ENCODE peak calls at places on chromosome 3, in eight cellular contexts. L is H9, V is astrocyte, Q is HepG2, Y is PC-9, G is DND-41, Z is hepatocyte, U is neural progenitor cell. T is an unnamed sample. For H3K4me1, the result is how much of the 10 kb centered on the place peaks cover.

GRCh38 chr3:38650248-38650940 is 907 bp upstream of the SCN5A start:
- DNase-seq in V (no peak), Q (no peak), U (no peak), L (peak), Z (no peak), Y (no peak), G (no peak), T (no peak)

GRCh38 chr3:111763101-111763500 is 96.0 kb upstream of the PHLDB2 start:
- DNase-seq in Y (no peak), L (no peak), Q (no peak), G (no peak), V (peak), Z (no peak), U (no peak), T (no peak)

GRCh38 chr3:55826731-55827496 is 339.8 kb upstream of the WNT5A start:
- DNase-seq in G (no peak), U (no peak), Q (no peak), V (peak), Z (no peak), Y (no peak), L (no peak), T (no peak)

GRCh38 chr3:143775401-143775970 is 72.8 kb downstream of the SLC9A9 start:
- DNase-seq in Q (peak), V (no peak), Y (no peak), G (peak), Z (peak), L (no peak), U (peak), T (peak)

GRCh38 chr3:191382661-191383060 is 52.3 kb upstream of the UTS2B start:
- DNase-seq in V (no peak), Y (no peak), G (no peak), L (no peak), Q (no peak), Z (no peak), U (no peak), T (peak)

GRCh38 chr3:132519914-132520313 is 77.2 kb upstream of the ACKR4 start:
- DNase-seq in L (no peak), Q (no peak), V (no peak), Y (no peak), U (no peak), Z (no peak), G (no peak), T (no peak)

GRCh38 chr3:44476181-44476599 is 1.3 kb downstream of the ZNF445 start:
- DNase-seq in V (peak), Y (no peak), G (peak), U (no peak), Z (no peak), Q (no peak), L (no peak), T (no peak)

GRCh38 chr3:45664558-45664957 is 24.6 kb upstream of the SACM1L start:
- DNase-seq in L (no peak), U (no peak), G (peak), Q (peak), V (no peak), Y (no peak), Z (no peak), T (no peak)

GRCh38 chr3:47017504-47018268 is 38.2 kb downstream of the NBEAL2 start:
- DNase-seq in Z (no peak), G (peak), V (peak), U (no peak), Y (peak), Q (peak), L (peak), T (peak)

GRCh38 chr3:105513042-105513441 is 146.3 kb downstream of the ALCAM start:
- DNase-seq in Z (no peak), L (no peak), G (no peak), V (peak), Y (no peak), U (no peak), Q (no peak), T (no peak)

GRCh38 chr3:144273611-144274010 is 302.0 kb downstream of the DIPK2A start:
- DNase-seq in U (no peak), Z (peak), Y (no peak), Q (no peak), L (no peak), G (no peak), V (peak), T (no peak)

GRCh38 chr3:111998661-111999641 is at the start of gene TAGLN3:
- DNase-seq in Z (peak), Y (no peak), L (peak), V (peak), Q (no peak), G (no peak), U (peak), T (peak)

GRCh38 chr3:157199841-157200240 is 39.9 kb upstream of the CCNL1 start:
- DNase-seq in Y (no peak), U (no peak), Q (no peak), Z (no peak), V (peak), G (no peak), L (no peak), T (no peak)

GRCh38 chr3:176650478-176650877 is 546.8 kb downstream of the TBL1XR1 start:
- DNase-seq in L (no peak), Q (no peak), V (peak), G (no peak), Y (no peak), U (no peak), Z (no peak), T (no peak)

GRCh38 chr3:149085828-149086231 is 503 bp downstream of the HLTF start:
- DNase-seq in L (peak), Y (no peak), G (peak), Q (peak), Z (peak), U (peak), V (peak), T (peak)

GRCh38 chr3:170622369-170623159 is 36.7 kb upstream of the SLC7A14 start:
- DNase-seq in Y (no peak), Z (peak), Q (no peak), L (no peak), U (no peak), V (peak), G (no peak), T (no peak)
- H2AFZ ChIP-seq in Y (no peak), Z (no peak), Q (no peak), L (no peak), U (no peak), V (peak), G (no peak), T (no peak)

GRCh38 chr3:187986514-187986934 is 167.4 kb upstream of the LPP start:
- DNase-seq in G (peak), L (no peak), Y (peak), V (peak), Z (no peak), U (no peak), Q (no peak), T (no peak)
- H3K4me1 ChIP-seq in G (under half), L (under half), Y (under half), V (under half), Z (under half), U (under half), Q (half or more), T (under half)

GRCh38 chr3:187125319-187126031 is 13.8 kb downstream of the RPL39L start:
- DNase-seq in Z (no peak), U (no peak), V (no peak), Y (no peak), Q (no peak), L (no peak), G (no peak), T (no peak)
- H3K4me2 ChIP-seq in Z (no peak), U (no peak), V (no peak), Y (no peak), Q (no peak), L (no peak), G (no peak), T (no peak)

GRCh38 chr3:153137626-153138025 is 24.4 kb upstream of the RAP2B start:
- DNase-seq in G (no peak), Z (no peak), Y (no peak), Q (no peak), V (no peak), U (no peak), L (no peak), T (no peak)

GRCh38 chr3:153142961-153143360 is 19.1 kb upstream of the RAP2B start:
- DNase-seq in U (no peak), V (no peak), Q (no peak), L (no peak), Z (no peak), Y (no peak), G (no peak), T (no peak)

GRCh38 chr3:153138267-153139210 is 23.5 kb upstream of the RAP2B start:
- DNase-seq in L (peak), U (no peak), Q (peak), Y (peak), G (no peak), Z (peak), V (peak), T (peak)
- H2AFZ ChIP-seq in L (no peak), U (no peak), Q (peak), Y (no peak), G (no peak), Z (peak), V (no peak), T (peak)

GRCh38 chr3:50607271-50608091 is 4.1 kb downstream of the CISH start:
- DNase-seq in Q (no peak), G (peak), V (no peak), U (no peak), L (no peak), Y (peak), Z (no peak), T (no peak)
- H3K4me1 ChIP-seq in Q (half or more), G (half or more), V (under half), U (under half), L (under half), Y (under half), Z (under half), T (under half)

DNA sequence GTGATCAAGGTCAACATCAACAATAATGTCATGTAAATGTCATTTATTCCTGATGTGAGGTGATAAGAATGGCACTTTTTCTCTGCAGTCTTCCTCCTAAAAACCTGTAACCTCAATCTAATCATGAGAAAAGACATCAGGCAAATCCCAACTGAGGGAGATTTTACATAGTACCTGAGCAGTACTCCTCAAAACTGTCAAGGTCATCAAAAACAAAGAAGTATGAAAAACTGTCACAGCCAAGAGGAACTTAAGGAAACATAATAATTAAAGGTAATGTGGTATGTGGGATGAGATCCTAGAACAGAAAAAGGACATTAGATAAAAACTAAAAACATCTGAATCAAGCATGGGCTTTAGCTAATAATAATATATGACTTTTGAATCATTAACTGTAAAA is 140.9 kb upstream of the GRM7 start:
- DNase-seq in L (no peak), U (no peak), V (no peak), Y (no peak), Z (no peak), G (no peak), Q (no peak), T (no peak)
- H3K4me2 ChIP-seq in L (no peak), U (no peak), V (no peak), Y (no peak), Z (no peak), G (no peak), Q (no peak), T (no peak)

DNA sequence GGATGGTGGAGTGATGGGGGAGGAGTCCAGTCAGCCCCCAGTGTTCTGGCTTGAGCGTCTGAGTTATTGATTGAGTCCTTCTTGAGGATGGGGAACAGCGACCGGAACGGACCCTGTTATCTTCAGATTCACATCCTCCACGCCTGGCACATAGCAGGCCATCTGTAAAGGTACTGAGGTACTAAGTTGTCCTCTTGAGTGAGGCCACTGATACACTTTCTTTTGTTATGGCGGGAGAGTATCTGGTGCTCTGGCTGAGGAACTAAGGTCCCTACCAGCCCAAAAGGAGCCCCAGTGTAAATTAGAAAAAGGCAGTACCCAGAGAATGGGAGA is 16.7 kb upstream of the HRH1 start:
- DNase-seq in Q (no peak), Y (no peak), G (no peak), L (no peak), U (no peak), V (no peak), Z (no peak), T (no peak)
- H2AFZ ChIP-seq in Q (no peak), Y (peak), G (no peak), L (no peak), U (no peak), V (peak), Z (no peak), T (no peak)

GRCh38 chr3:69005071-69005816 is 8.2 kb downstream of the EOGT start:
- DNase-seq in G (no peak), U (no peak), Z (no peak), Q (no peak), Y (no peak), L (no peak), V (no peak), T (no peak)

GRCh38 chr3:68997887-68998286 is 15.6 kb downstream of the EOGT start:
- DNase-seq in G (no peak), Q (no peak), L (no peak), V (no peak), Y (no peak), Z (no peak), U (no peak), T (no peak)

GRCh38 chr3:68996356-68996995 is 17.0 kb downstream of the EOGT start:
- DNase-seq in L (no peak), Q (no peak), U (no peak), Z (no peak), V (peak), G (no peak), Y (no peak), T (no peak)

GRCh38 chr3:69004183-69004582 is 9.3 kb downstream of the EOGT start:
- DNase-seq in Z (no peak), Q (no peak), V (no peak), U (no peak), Y (no peak), G (no peak), L (no peak), T (no peak)

GRCh38 chr3:68999605-69000004 is 13.9 kb downstream of the EOGT start:
- DNase-seq in Y (no peak), U (no peak), Q (no peak), L (no peak), V (no peak), G (no peak), Z (no peak), T (no peak)
- H3K4me1 ChIP-seq in Y (under half), U (under half), Q (under half), L (under half), V (under half), G (under half), Z (under half), T (under half)

GRCh38 chr3:159829056-159829995 is 159.3 kb upstream of the IL12A start:
- DNase-seq in Q (peak), U (no peak), V (no peak), G (no peak), L (no peak), Y (peak), Z (peak), T (no peak)
- H3K4me2 ChIP-seq in Q (no peak), U (no peak), V (no peak), G (no peak), L (no peak), Y (peak), Z (peak), T (no peak)